ENCODE peak calls at places on chromosome 9, in eight cellular contexts. One of them, this sample, is unnamed.

GRCh38 chr9:38108326-38108725 is 39.3 kb upstream of the SHB start:
- DNase-seq in sigmoid colon: no peak
- DNase-seq in uterus: no peak
- DNase-seq in Peyer's patch: no peak
- DNase-seq in transverse colon: no peak
- DNase-seq in endothelial cell of umbilical vein: no peak
- DNase-seq in H1: no peak
- DNase-seq in upper lobe of left lung: no peak
- DNase-seq in this sample: no peak

GRCh38 chr9:6133346-6134063 is 82.1 kb upstream of the IL33 start:
- DNase-seq in sigmoid colon: no peak
- DNase-seq in uterus: no peak
- DNase-seq in Peyer's patch: no peak
- DNase-seq in transverse colon: no peak
- DNase-seq in endothelial cell of umbilical vein: no peak
- DNase-seq in H1: no peak
- DNase-seq in upper lobe of left lung: no peak
- DNase-seq in this sample: no peak

GRCh38 chr9:135531096-135531495 is 9.9 kb downstream of the LCN1 start:
- DNase-seq in sigmoid colon: peak
- DNase-seq in uterus: no peak
- DNase-seq in Peyer's patch: no peak
- DNase-seq in transverse colon: no peak
- DNase-seq in endothelial cell of umbilical vein: no peak
- DNase-seq in H1: peak
- DNase-seq in upper lobe of left lung: no peak
- DNase-seq in this sample: no peak

GRCh38 chr9:31137850-31138160 is 1246.6 kb upstream of the ACO1 start:
- DNase-seq in sigmoid colon: no peak
- DNase-seq in uterus: no peak
- DNase-seq in Peyer's patch: no peak
- DNase-seq in transverse colon: no peak
- DNase-seq in endothelial cell of umbilical vein: no peak
- DNase-seq in H1: no peak
- DNase-seq in upper lobe of left lung: no peak
- DNase-seq in this sample: no peak

GRCh38 chr9:35696520-35697215 is 6.9 kb upstream of the TPM2 start:
- DNase-seq in sigmoid colon: peak
- DNase-seq in uterus: peak
- DNase-seq in Peyer's patch: peak
- DNase-seq in transverse colon: peak
- DNase-seq in endothelial cell of umbilical vein: peak
- DNase-seq in H1: peak
- DNase-seq in upper lobe of left lung: peak
- DNase-seq in this sample: peak

GRCh38 chr9:17578911-17579793 is at the start of gene SH3GL2:
- DNase-seq in sigmoid colon: no peak
- DNase-seq in uterus: peak
- DNase-seq in Peyer's patch: peak
- DNase-seq in transverse colon: peak
- DNase-seq in endothelial cell of umbilical vein: no peak
- DNase-seq in H1: peak
- DNase-seq in upper lobe of left lung: peak
- DNase-seq in this sample: peak

GRCh38 chr9:86775718-86776117 is 171.6 kb downstream of the GAS1 start:
- DNase-seq in sigmoid colon: no peak
- DNase-seq in uterus: no peak
- DNase-seq in Peyer's patch: no peak
- DNase-seq in transverse colon: no peak
- DNase-seq in endothelial cell of umbilical vein: no peak
- DNase-seq in H1: no peak
- DNase-seq in upper lobe of left lung: no peak
- DNase-seq in this sample: no peak

GRCh38 chr9:98520221-98520920 is 188.4 kb downstream of the GABBR2 start:
- DNase-seq in sigmoid colon: no peak
- DNase-seq in uterus: no peak
- DNase-seq in Peyer's patch: no peak
- DNase-seq in transverse colon: no peak
- DNase-seq in endothelial cell of umbilical vein: peak
- DNase-seq in H1: no peak
- DNase-seq in upper lobe of left lung: no peak
- DNase-seq in this sample: no peak

GRCh38 chr9:2984481-2984880 is 140.6 kb upstream of the PUM3 start:
- DNase-seq in sigmoid colon: no peak
- DNase-seq in uterus: no peak
- DNase-seq in Peyer's patch: no peak
- DNase-seq in transverse colon: no peak
- DNase-seq in endothelial cell of umbilical vein: no peak
- DNase-seq in H1: no peak
- DNase-seq in upper lobe of left lung: no peak
- DNase-seq in this sample: no peak

GRCh38 chr9:13278023-13278367 is 1.5 kb downstream of the MPDZ start:
- DNase-seq in sigmoid colon: no peak
- DNase-seq in uterus: no peak
- DNase-seq in Peyer's patch: no peak
- DNase-seq in transverse colon: no peak
- DNase-seq in endothelial cell of umbilical vein: peak
- DNase-seq in H1: no peak
- DNase-seq in upper lobe of left lung: no peak
- DNase-seq in this sample: no peak

GRCh38 chr9:112571624-112572341 is 85.2 kb downstream of the KIAA1958 start:
- DNase-seq in sigmoid colon: no peak
- DNase-seq in uterus: no peak
- DNase-seq in Peyer's patch: no peak
- DNase-seq in transverse colon: no peak
- DNase-seq in endothelial cell of umbilical vein: no peak
- DNase-seq in H1: no peak
- DNase-seq in upper lobe of left lung: no peak
- DNase-seq in this sample: no peak

GRCh38 chr9:136741885-136742568 is 713 bp downstream of the LCN10 start:
- DNase-seq in sigmoid colon: no peak
- DNase-seq in uterus: peak
- DNase-seq in Peyer's patch: no peak
- DNase-seq in transverse colon: peak
- DNase-seq in endothelial cell of umbilical vein: no peak
- DNase-seq in H1: no peak
- DNase-seq in upper lobe of left lung: peak
- DNase-seq in this sample: no peak

GRCh38 chr9:36847781-36848673 is 186.0 kb downstream of the PAX5 start:
- DNase-seq in sigmoid colon: no peak
- DNase-seq in uterus: no peak
- DNase-seq in Peyer's patch: no peak
- DNase-seq in transverse colon: no peak
- DNase-seq in endothelial cell of umbilical vein: no peak
- DNase-seq in H1: no peak
- DNase-seq in upper lobe of left lung: no peak
- DNase-seq in this sample: no peak

GRCh38 chr9:98306384-98307145 is 51.1 kb upstream of the TBC1D2 start:
- DNase-seq in sigmoid colon: no peak
- DNase-seq in uterus: no peak
- DNase-seq in Peyer's patch: no peak
- DNase-seq in transverse colon: no peak
- DNase-seq in endothelial cell of umbilical vein: no peak
- DNase-seq in H1: no peak
- DNase-seq in upper lobe of left lung: no peak
- DNase-seq in this sample: no peak

GRCh38 chr9:123034881-123035465 is 1.5 kb downstream of the GPR21 start:
- DNase-seq in sigmoid colon: no peak
- DNase-seq in uterus: peak
- DNase-seq in Peyer's patch: no peak
- DNase-seq in transverse colon: no peak
- DNase-seq in endothelial cell of umbilical vein: no peak
- DNase-seq in H1: no peak
- DNase-seq in upper lobe of left lung: no peak
- DNase-seq in this sample: no peak

DNA sequence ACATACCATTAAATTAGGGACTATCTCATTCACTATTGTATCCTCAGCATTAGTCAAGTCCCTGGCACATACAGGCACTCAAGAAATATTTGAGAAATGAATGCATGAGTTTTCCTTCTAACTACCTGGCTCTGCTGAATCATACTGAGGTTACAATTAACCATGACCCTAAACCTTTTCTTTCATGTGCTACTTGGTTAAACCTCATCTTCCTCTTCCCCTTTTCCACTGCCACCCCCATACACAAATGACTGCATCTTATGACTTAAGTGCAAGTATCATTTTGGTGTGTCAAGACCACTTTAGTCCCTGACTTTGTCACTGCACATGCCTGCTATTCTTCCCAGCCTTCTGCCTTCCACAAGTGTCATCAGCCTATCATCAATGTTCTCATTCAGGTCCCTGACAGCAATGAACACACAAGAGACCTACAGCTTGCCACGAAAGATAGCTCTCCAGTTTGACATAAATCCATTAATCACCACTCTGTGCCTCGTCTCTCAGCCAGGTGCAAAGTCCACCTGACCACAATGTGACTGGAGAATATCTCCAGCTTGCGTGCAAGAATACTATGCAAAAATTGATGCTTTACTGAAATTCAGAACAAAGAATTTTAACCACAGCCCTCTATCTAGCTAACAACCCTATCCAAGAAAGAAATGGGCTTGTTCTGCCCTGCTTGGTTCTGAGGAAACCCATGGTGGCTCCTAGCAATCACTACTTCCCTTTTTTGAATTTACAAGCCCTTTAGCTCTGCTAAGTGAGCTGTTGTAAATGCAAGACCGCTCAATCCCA is 74.5 kb downstream of the MAPKAP1 start:
- DNase-seq in sigmoid colon: no peak
- DNase-seq in uterus: no peak
- DNase-seq in Peyer's patch: no peak
- DNase-seq in transverse colon: no peak
- DNase-seq in endothelial cell of umbilical vein: peak
- DNase-seq in H1: no peak
- DNase-seq in upper lobe of left lung: no peak
- DNase-seq in this sample: no peak
- H3K27ac ChIP-seq in sigmoid colon: no peak
- H3K27ac ChIP-seq in uterus: no peak
- H3K27ac ChIP-seq in Peyer's patch: peak
- H3K27ac ChIP-seq in transverse colon: no peak
- H3K27ac ChIP-seq in endothelial cell of umbilical vein: no peak
- H3K27ac ChIP-seq in H1: no peak
- H3K27ac ChIP-seq in upper lobe of left lung: peak
- H3K27ac ChIP-seq in this sample: no peak

DNA sequence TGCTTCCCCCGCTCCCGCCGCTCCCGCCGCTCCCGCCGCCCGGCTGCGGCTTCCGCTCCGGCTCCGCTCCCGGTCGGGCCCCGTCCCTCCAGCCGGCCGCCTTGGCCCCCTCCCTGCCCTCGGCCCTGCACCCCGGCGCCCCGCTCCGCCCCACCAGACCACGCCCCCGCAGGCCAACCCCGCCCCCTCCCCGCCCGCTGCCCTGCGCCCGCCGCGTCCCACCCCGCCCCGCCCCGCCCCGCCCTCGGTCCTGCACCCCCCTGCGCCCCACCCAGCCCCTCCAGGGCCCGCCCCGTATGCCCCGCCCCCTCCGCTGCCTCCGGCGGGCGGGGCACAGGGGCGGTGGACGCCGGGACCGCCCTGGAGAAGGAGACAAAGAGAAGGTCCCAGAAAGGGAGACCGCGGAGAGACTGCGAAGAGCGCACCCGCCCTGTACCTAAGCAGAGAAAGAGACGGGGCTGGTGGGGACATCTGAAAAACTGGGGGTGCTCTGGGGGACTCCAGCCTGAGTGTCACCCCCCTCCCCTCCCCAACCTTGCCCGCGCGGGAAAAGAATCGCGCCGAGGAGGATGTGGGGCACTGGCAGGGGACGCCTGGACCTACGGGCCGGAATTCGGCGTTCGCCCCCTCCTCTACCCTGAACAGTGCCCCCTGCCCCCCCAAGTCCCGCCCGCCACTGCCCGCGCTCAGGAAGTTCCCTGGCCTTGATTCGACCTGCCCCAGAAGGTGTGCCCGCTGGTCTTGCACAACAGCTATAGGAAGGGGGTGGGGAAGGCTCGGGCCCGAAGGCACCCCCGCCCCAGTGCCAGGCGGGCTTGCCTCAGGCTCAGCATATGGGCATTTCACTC is 42.9 kb upstream of the STXBP1 start:
- DNase-seq in sigmoid colon: peak
- DNase-seq in uterus: peak
- DNase-seq in Peyer's patch: peak
- DNase-seq in transverse colon: peak
- DNase-seq in endothelial cell of umbilical vein: peak
- DNase-seq in H1: peak
- DNase-seq in upper lobe of left lung: peak
- DNase-seq in this sample: peak
- TF ChIP-seq POLR2A in sigmoid colon: peak
- TF ChIP-seq POLR2A in uterus: peak
- TF ChIP-seq POLR2A in Peyer's patch: no peak
- TF ChIP-seq POLR2A in transverse colon: peak
- TF ChIP-seq POLR2A in endothelial cell of umbilical vein: peak
- TF ChIP-seq POLR2A in H1: peak
- TF ChIP-seq POLR2A in upper lobe of left lung: no peak
- TF ChIP-seq POLR2A in this sample: peak

DNA sequence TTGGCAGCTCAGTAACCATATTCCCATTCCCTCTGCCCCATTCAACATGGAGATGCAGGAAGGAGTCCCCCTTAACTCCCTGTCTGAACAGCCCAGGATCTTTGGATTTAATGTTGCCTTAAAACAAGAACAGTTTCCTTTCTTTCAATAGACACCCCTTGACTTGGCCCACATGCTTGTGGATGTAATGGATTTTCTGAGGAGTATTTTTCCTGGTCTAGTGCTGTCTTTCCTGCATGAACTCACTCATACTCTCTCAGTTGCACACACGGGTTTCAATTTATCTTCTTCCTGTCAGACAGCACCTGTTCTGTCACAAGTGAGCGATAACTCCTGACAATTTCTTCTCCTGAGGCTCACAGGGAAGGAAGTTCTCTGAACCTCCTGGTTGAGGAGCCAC is 85.0 kb downstream of the ACER2 start:
- DNase-seq in sigmoid colon: no peak
- DNase-seq in uterus: no peak
- DNase-seq in Peyer's patch: no peak
- DNase-seq in transverse colon: no peak
- DNase-seq in endothelial cell of umbilical vein: no peak
- DNase-seq in H1: no peak
- DNase-seq in upper lobe of left lung: no peak
- DNase-seq in this sample: no peak
- H3K4me3 ChIP-seq in sigmoid colon: no peak
- H3K4me3 ChIP-seq in uterus: peak
- H3K4me3 ChIP-seq in Peyer's patch: no peak
- H3K4me3 ChIP-seq in transverse colon: no peak
- H3K4me3 ChIP-seq in endothelial cell of umbilical vein: no peak
- H3K4me3 ChIP-seq in H1: no peak
- H3K4me3 ChIP-seq in upper lobe of left lung: no peak
- H3K4me3 ChIP-seq in this sample: no peak

DNA sequence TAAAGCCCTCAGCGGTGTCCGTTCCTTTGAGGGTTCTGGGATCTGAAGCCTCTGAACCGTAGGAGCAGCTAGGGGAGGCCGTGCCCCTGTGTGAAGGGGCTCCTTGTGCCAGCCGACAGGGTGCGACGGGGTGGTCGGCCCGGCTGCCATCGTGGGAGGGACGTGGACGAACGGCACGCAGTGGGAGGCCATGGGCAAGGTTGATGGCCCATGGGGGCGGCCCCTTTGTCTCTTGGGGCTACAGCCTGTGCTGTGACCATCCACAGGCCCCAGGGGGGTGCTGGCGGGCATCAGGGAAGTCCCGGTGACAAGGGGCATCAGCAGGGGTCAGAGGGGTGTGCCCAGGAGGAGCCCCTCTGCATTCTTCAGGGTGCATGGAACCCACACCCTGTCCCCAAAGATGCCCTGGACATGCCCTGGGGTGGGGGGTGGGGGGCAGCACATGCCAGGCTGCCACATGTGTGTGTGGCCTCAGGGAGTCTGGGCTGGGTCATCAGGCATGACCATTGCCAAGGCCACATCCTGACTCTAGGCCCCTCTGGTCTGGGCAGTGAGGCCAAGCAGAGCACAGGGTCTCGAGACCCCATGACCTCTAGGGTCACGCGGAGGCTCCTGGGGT is 49.6 kb upstream of the CACNA1B start:
- DNase-seq in sigmoid colon: no peak
- DNase-seq in uterus: no peak
- DNase-seq in Peyer's patch: no peak
- DNase-seq in transverse colon: no peak
- DNase-seq in endothelial cell of umbilical vein: no peak
- DNase-seq in H1: no peak
- DNase-seq in upper lobe of left lung: no peak
- DNase-seq in this sample: no peak
- H3K27ac ChIP-seq in sigmoid colon: no peak
- H3K27ac ChIP-seq in uterus: no peak
- H3K27ac ChIP-seq in Peyer's patch: no peak
- H3K27ac ChIP-seq in transverse colon: no peak
- H3K27ac ChIP-seq in endothelial cell of umbilical vein: no peak
- H3K27ac ChIP-seq in H1: no peak
- H3K27ac ChIP-seq in upper lobe of left lung: no peak
- H3K27ac ChIP-seq in this sample: no peak

This sample was measured in right lobe of liver.